ENCODE peak calls at places on chromosomes 6 and 20, in nine cellular contexts. W, I, Z, H, J, B, Y, K and Q are unnamed samples.
A peak's percentile ranks its signal among the peaks of the same experiment; 100 is the strongest.

GRCh38 chr6:56843476-56844349 is 111.2 kb upstream of the BEND6 start:
- DNase-seq in Z (peak; percentile 61), Y (peak; percentile 78), B (peak; percentile 25), H (peak; percentile 91), W (peak; percentile 76), I (peak; percentile 75), K (peak; percentile 55), J (peak; percentile 87), Q (peak; percentile 77)

GRCh38 chr6:128605961-128606360 is 85.6 kb upstream of the PTPRK start:
- DNase-seq in H (no peak), J (peak; percentile 11), W (no peak), K (peak; percentile 48), B (no peak), Z (no peak), Y (no peak), I (peak; percentile 65), Q (peak; percentile 39)

GRCh38 chr20:11995750-11996567 is 78.3 kb downstream of the BTBD3 start:
- DNase-seq in W (no peak), J (no peak), Z (no peak), H (no peak), Y (no peak), I (no peak), K (no peak), B (no peak), Q (no peak)

GRCh38 chr6:12890171-12890790 is 173.7 kb downstream of the PHACTR1 start:
- DNase-seq in Y (no peak), K (no peak), H (no peak), W (no peak), Z (peak; percentile 27), J (no peak), I (no peak), B (no peak), Q (no peak)

GRCh38 chr20:24448170-24448569 is 21.3 kb upstream of the SYNDIG1 start:
- DNase-seq in I (no peak), B (no peak), K (no peak), J (no peak), Z (no peak), Y (no peak), W (no peak), H (no peak), Q (no peak)

GRCh38 chr6:82030301-82030700 is 217.2 kb downstream of the IBTK start:
- DNase-seq in J (no peak), Y (no peak), B (no peak), K (no peak), W (no peak), H (no peak), I (no peak), Z (no peak), Q (no peak)

GRCh38 chr6:152246554-152247337 is 390.4 kb downstream of the SYNE1 start:
- DNase-seq in H (peak; percentile 8), W (no peak), I (no peak), J (no peak), Y (no peak), B (no peak), K (peak; percentile 50), Z (no peak), Q (peak; percentile 63)

GRCh38 chr6:154408906-154409500 is 52.4 kb upstream of the IPCEF1 start:
- DNase-seq in I (peak; percentile 46), K (peak; percentile 41), W (peak; percentile 58), J (no peak), H (no peak), Z (no peak), Y (peak; percentile 25), B (no peak), Q (peak; percentile 52)

GRCh38 chr6:18262812-18263560 is 1.3 kb downstream of the DEK start:
- DNase-seq in H (no peak), J (peak; percentile 31), W (peak; percentile 53), I (no peak), Y (no peak), Z (peak; percentile 40), B (no peak), K (peak; percentile 34), Q (peak; percentile 27)

GRCh38 chr6:16322666-16323312 is 84.4 kb downstream of the GMPR start:
- DNase-seq in Z (peak; percentile 69), I (peak; percentile 37), J (peak; percentile 93), B (peak; percentile 51), W (peak; percentile 71), K (peak; percentile 62), Y (peak; percentile 77), H (peak; percentile 73), Q (peak; percentile 82)

GRCh38 chr20:46282669-46283068 is 25.6 kb downstream of the CDH22 start:
- DNase-seq in Z (no peak), J (no peak), K (no peak), W (no peak), B (no peak), Y (no peak), I (no peak), H (no peak), Q (no peak)

GRCh38 chr6:14066782-14067406 is 50.7 kb upstream of the CD83 start:
- DNase-seq in Z (no peak), W (peak; percentile 73), I (peak; percentile 75), K (peak; percentile 86), B (no peak), J (peak; percentile 76), H (peak; percentile 68), Y (no peak), Q (peak; percentile 85)

GRCh38 chr20:44810391-44811149 is at the start of gene RIMS4:
- DNase-seq in H (peak; percentile 79), I (no peak), Y (no peak), J (no peak), B (no peak), Z (peak; percentile 9), W (no peak), K (no peak), Q (no peak)

GRCh38 chr6:41705996-41706835 is 29.2 kb downstream of the TFEB start:
- DNase-seq in Z (peak; percentile 87), Y (peak; percentile 86), W (peak; percentile 68), H (peak; percentile 90), K (peak; percentile 68), J (peak; percentile 78), I (peak; percentile 80), B (no peak), Q (peak; percentile 57)

GRCh38 chr6:33663727-33664449 is 42.8 kb downstream of the ITPR3 start:
- DNase-seq in I (no peak), B (no peak), Y (no peak), H (no peak), J (no peak), Z (no peak), K (no peak), W (no peak), Q (no peak)

GRCh38 chr20:13810446-13810845 is 25.6 kb downstream of the NDUFAF5 start:
- DNase-seq in W (no peak), Z (no peak), B (no peak), Y (no peak), K (no peak), H (no peak), I (no peak), J (no peak), Q (no peak)

GRCh38 chr6:11393713-11394627 is 143.6 kb upstream of the TMEM170B start:
- DNase-seq in Y (no peak), H (no peak), W (peak; percentile 69), K (peak; percentile 27), J (peak; percentile 72), I (no peak), Z (no peak), B (no peak), Q (peak; percentile 36)

GRCh38 chr6:116036885-116037284 is 23.8 kb downstream of the FRK start:
- DNase-seq in H (no peak), B (no peak), Z (no peak), W (no peak), K (no peak), Y (no peak), I (no peak), J (no peak), Q (no peak)

GRCh38 chr20:17611540-17612286 is 41.8 kb downstream of the DSTN start:
- DNase-seq in Z (no peak), K (peak; percentile 23), Y (no peak), W (no peak), B (no peak), H (peak; percentile 46), J (peak; percentile 39), I (peak; percentile 38), Q (no peak)

GRCh38 chr6:117280922-117281321 is 15.6 kb downstream of the VGLL2 start:
- DNase-seq in W (no peak), H (no peak), B (no peak), I (no peak), J (peak; percentile 18), Y (no peak), Z (no peak), K (no peak), Q (no peak)

GRCh38 chr6:18528084-18528743 is 141.1 kb downstream of the RNF144B start:
- DNase-seq in I (no peak), B (no peak), W (peak; percentile 36), K (peak; percentile 46), J (no peak), Z (no peak), H (no peak), Y (no peak), Q (peak; percentile 31)

GRCh38 chr6:20402181-20403079 is 751 bp downstream of the E2F3 start:
- DNase-seq in K (no peak), H (peak; percentile 71), J (peak; percentile 56), Y (peak; percentile 62), B (peak; percentile 3), I (peak; percentile 55), Z (peak; percentile 61), W (peak; percentile 31), Q (no peak)

GRCh38 chr6:170462366-170463020 is 90.6 kb downstream of the PSMB1 start:
- DNase-seq in B (no peak), W (no peak), Z (no peak), J (no peak), H (peak; percentile 92), I (no peak), Y (no peak), K (no peak), Q (no peak)

GRCh38 chr20:48193626-48194025 is 408.3 kb upstream of the SULF2 start:
- DNase-seq in J (no peak), W (no peak), K (no peak), I (no peak), B (no peak), Y (no peak), Z (no peak), H (no peak), Q (no peak)

GRCh38 chr6:56357616-56358373 is 110.4 kb upstream of the COL21A1 start:
- DNase-seq in H (no peak), J (peak; percentile 48), W (no peak), K (peak; percentile 66), Z (no peak), Y (no peak), B (no peak), I (no peak), Q (peak; percentile 42)

GRCh38 chr20:53774487-53775203 is 181.0 kb upstream of the ZNF217 start:
- DNase-seq in H (no peak), Z (no peak), Y (peak; percentile 32), K (peak; percentile 94), B (no peak), J (peak; percentile 98), W (peak; percentile 95), I (peak; percentile 98), Q (peak; percentile 94)

GRCh38 chr6:41771058-41771983 is 8.4 kb downstream of the FRS3 start:
- DNase-seq in K (no peak), Z (no peak), H (no peak), I (no peak), W (no peak), J (no peak), B (no peak), Y (no peak), Q (no peak)

GRCh38 chr6:39274903-39275302 is 39.3 kb downstream of the KCNK17 start:
- DNase-seq in J (no peak), H (no peak), B (no peak), Y (no peak), I (no peak), Z (no peak), W (no peak), K (no peak), Q (no peak)